ENCODE peak calls at places on chromosomes 6 and 20, in seven cellular contexts. A, O, D, T, U, W and Z are unnamed samples.
A peak's percentile ranks its signal among the peaks of the same experiment; 100 is the strongest.

GRCh38 chr6:147161974-147162495 is 42.2 kb upstream of the STXBP5 start:
- DNase-seq in A (peak; percentile 86), O (no peak), D (peak; percentile 80), T (peak; percentile 95), U (peak; percentile 61), W (peak; percentile 74), Z (peak; percentile 60)

GRCh38 chr20:43375586-43375985 is 82.1 kb upstream of the SRSF6 start:
- DNase-seq in A (no peak), O (no peak), D (no peak), T (peak; percentile 43), U (no peak), W (peak; percentile 20), Z (no peak)

GRCh38 chr6:13465734-13466133 is 21.7 kb downstream of the GFOD1 start:
- DNase-seq in A (no peak), O (no peak), D (no peak), T (no peak), U (no peak), W (no peak), Z (no peak)

GRCh38 chr20:50731930-50732690 is 730 bp downstream of the PARD6B start:
- DNase-seq in A (peak; percentile 35), O (no peak), D (no peak), T (no peak), U (peak; percentile 81), W (no peak), Z (peak; percentile 56)

GRCh38 chr6:157966990-157967389 is 14.7 kb upstream of the SYNJ2 start:
- DNase-seq in A (no peak), O (no peak), D (no peak), T (no peak), U (no peak), W (no peak), Z (no peak)

GRCh38 chr6:87731818-87732661 is 30.0 kb upstream of the AKIRIN2 start:
- DNase-seq in A (peak; percentile 96), O (peak; percentile 95), D (peak; percentile 88), T (peak; percentile 86), U (peak; percentile 91), W (peak; percentile 91), Z (peak; percentile 83)

GRCh38 chr6:128394171-128394570 is 126.2 kb downstream of the PTPRK start:
- DNase-seq in A (no peak), O (no peak), D (no peak), T (peak; percentile 44), U (no peak), W (peak; percentile 27), Z (no peak)

GRCh38 chr6:74491844-74492374 is 713.9 kb downstream of the COL12A1 start:
- DNase-seq in A (no peak), O (no peak), D (no peak), T (no peak), U (no peak), W (no peak), Z (no peak)

GRCh38 chr6:159089443-159089842 is 44.7 kb upstream of the TAGAP start:
- DNase-seq in A (no peak), O (no peak), D (no peak), T (no peak), U (no peak), W (no peak), Z (no peak)

GRCh38 chr6:31111712-31112111 is 663 bp downstream of the C6orf15 start:
- DNase-seq in A (peak; percentile 21), O (no peak), D (no peak), T (no peak), U (no peak), W (no peak), Z (no peak)

GRCh38 chr20:46021361-46022359 is 7.4 kb upstream of the SLC12A5 start:
- DNase-seq in A (no peak), O (no peak), D (peak; percentile 38), T (no peak), U (peak; percentile 96), W (no peak), Z (peak; percentile 83)

GRCh38 chr6:170286246-170286933 is 4.5 kb downstream of the DLL1 start:
- DNase-seq in A (no peak), O (no peak), D (no peak), T (no peak), U (no peak), W (peak; percentile 18), Z (no peak)

GRCh38 chr6:136014454-136015421 is 163.2 kb downstream of the PDE7B start:
- DNase-seq in A (peak; percentile 79), O (no peak), D (no peak), T (peak; percentile 100), U (no peak), W (peak; percentile 100), Z (no peak)

GRCh38 chr6:168565112-168565511 is 124.1 kb downstream of the SMOC2 start:
- DNase-seq in A (no peak), O (no peak), D (no peak), T (no peak), U (no peak), W (no peak), Z (no peak)

GRCh38 chr6:9801255-9801757 is 613.6 kb downstream of the TFAP2A start:
- DNase-seq in A (no peak), O (no peak), D (no peak), T (peak; percentile 82), U (no peak), W (no peak), Z (no peak)

GRCh38 chr20:17825251-17825691 is 125.5 kb downstream of the BANF2 start:
- DNase-seq in A (no peak), O (no peak), D (no peak), T (no peak), U (no peak), W (no peak), Z (no peak)

GRCh38 chr6:288861-289260 is 3.4 kb upstream of the DUSP22 start:
- DNase-seq in A (no peak), O (no peak), D (no peak), T (no peak), U (no peak), W (no peak), Z (no peak)

GRCh38 chr6:106444777-106445507 is 84.4 kb downstream of the CRYBG1 start:
- DNase-seq in A (no peak), O (no peak), D (peak; percentile 52), T (peak; percentile 69), U (no peak), W (peak; percentile 48), Z (peak; percentile 79)

GRCh38 chr6:13453771-13454251 is 33.6 kb downstream of the GFOD1 start:
- DNase-seq in A (no peak), O (no peak), D (peak; percentile 77), T (peak; percentile 49), U (peak; percentile 74), W (peak; percentile 50), Z (peak; percentile 77)

GRCh38 chr6:37536462-37537225 is 37.0 kb upstream of the CCDC167 start:
- DNase-seq in A (peak; percentile 63), O (no peak), D (no peak), T (no peak), U (no peak), W (no peak), Z (no peak)

GRCh38 chr6:150691463-150691862 is 91.8 kb downstream of the PLEKHG1 start:
- DNase-seq in A (no peak), O (no peak), D (no peak), T (no peak), U (no peak), W (peak; percentile 47), Z (no peak)

GRCh38 chr6:165799736-165800135 is 136.7 kb upstream of the PDE10A start:
- DNase-seq in A (no peak), O (no peak), D (no peak), T (no peak), U (no peak), W (no peak), Z (no peak)

GRCh38 chr20:62436692-62437091 is 9.4 kb upstream of the RBBP8NL start:
- DNase-seq in A (no peak), O (no peak), D (no peak), T (no peak), U (no peak), W (no peak), Z (no peak)
- H3K27ac ChIP-seq in A (no peak overlapping the region), O (no peak overlapping the region), D (no peak overlapping the region), T (no peak overlapping the region), U (no peak overlapping the region), W (no peak overlapping the region), Z (no peak overlapping the region)

GRCh38 chr6:39108041-39108839 is 6.7 kb downstream of the SAYSD1 start:
- DNase-seq in A (no peak), O (no peak), D (no peak), T (no peak), U (no peak), W (no peak), Z (no peak)
- TF ChIP-seq CTCF in A (no peak), O (no peak), D (no peak), T (no peak), U (no peak), W (no peak), Z (no peak)

DNA sequence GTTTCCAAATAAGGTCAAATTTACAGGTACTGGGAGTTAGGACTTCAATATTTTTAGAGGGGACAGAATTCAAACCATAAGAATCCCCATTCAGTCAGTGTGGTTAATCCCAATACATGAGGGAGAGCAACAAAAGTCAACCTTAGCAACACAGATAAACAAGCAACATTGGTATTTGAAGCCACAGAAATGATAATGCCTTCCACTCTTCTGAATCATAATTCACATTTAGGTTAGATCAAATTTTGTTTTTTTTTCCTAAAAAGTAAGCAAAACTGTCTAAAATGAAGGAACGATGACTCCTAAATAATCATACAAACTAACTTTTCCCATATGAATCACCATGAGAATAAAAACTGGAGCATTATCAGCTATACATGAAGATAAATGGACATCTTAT is 246.0 kb upstream of the TENT5A start:
- DNase-seq in A (peak; percentile 3), O (no peak), D (no peak), T (peak; percentile 84), U (no peak), W (peak; percentile 84), Z (no peak)
- H3K27ac ChIP-seq in A (peak overlapping the region; percentile 100), O (no peak overlapping the region), D (no peak overlapping the region), T (no peak overlapping the region), U (peak overlapping the region; percentile 98), W (peak overlapping the region; percentile 94), Z (no peak overlapping the region)

GRCh38 chr20:39464238-39464637 is 502.1 kb downstream of the DHX35 start:
- DNase-seq in A (no peak), O (no peak), D (no peak), T (no peak), U (no peak), W (no peak), Z (no peak)
- TF ChIP-seq CTCF in A (no peak), O (no peak), D (no peak), T (no peak), U (no peak), W (no peak), Z (no peak)